ENCODE peak calls at places on chromosomes 3 and 15, in seven cellular contexts. J, K, N, O, W, L and U are unnamed samples.

GRCh38 chr3:42387802-42388651 is 22.4 kb downstream of the LYZL4 start:
- DNase-seq in K (no peak), J (no peak), W (no peak), L (peak; percentile 27), N (no peak), O (no peak), U (no peak)

GRCh38 chr3:139480585-139480984 is 4.3 kb upstream of the RBP2 start:
- DNase-seq in L (no peak), K (no peak), J (no peak), W (no peak), N (no peak), O (no peak), U (peak; percentile 70)

GRCh38 chr15:60412807-60413597 is 15.2 kb upstream of the ANXA2 start:
- DNase-seq in N (no peak), K (no peak), L (no peak), J (no peak), O (no peak), W (no peak), U (no peak)

GRCh38 chr15:100784493-100785180 is 95.0 kb upstream of the ALDH1A3 start:
- DNase-seq in N (peak; percentile 4), K (no peak), W (no peak), O (peak; percentile 6), J (peak; percentile 9), L (no peak), U (no peak)

GRCh38 chr3:44323341-44323955 is 15.1 kb upstream of the TCAIM start:
- DNase-seq in W (peak; percentile 63), K (peak; percentile 72), O (peak; percentile 73), L (peak; percentile 63), J (peak; percentile 81), N (peak; percentile 80), U (peak; percentile 82)

GRCh38 chr15:63827113-63827512 is 6.6 kb downstream of the HERC1 start:
- DNase-seq in N (no peak), W (no peak), L (no peak), O (no peak), J (no peak), K (no peak), U (no peak)

GRCh38 chr15:94480289-94480834 is 249.0 kb downstream of the MCTP2 start:
- DNase-seq in O (no peak), J (no peak), K (no peak), N (no peak), W (no peak), L (no peak), U (no peak)

GRCh38 chr3:169002689-169003088 is 660.8 kb downstream of the MECOM start:
- DNase-seq in N (no peak), W (no peak), O (no peak), L (no peak), J (no peak), K (no peak), U (no peak)

GRCh38 chr3:174321549-174321948 is 537.6 kb upstream of the NAALADL2 start:
- DNase-seq in N (no peak), J (no peak), O (no peak), L (no peak), K (no peak), W (no peak), U (no peak)

GRCh38 chr15:42508263-42508690 is 12.8 kb downstream of the SNAP23 start:
- DNase-seq in L (no peak), N (peak; percentile 81), J (no peak), W (no peak), O (no peak), K (peak; percentile 14), U (no peak)

GRCh38 chr15:90617171-90617570 is 87.4 kb downstream of the CRTC3 start:
- DNase-seq in W (no peak), L (no peak), O (no peak), N (no peak), K (no peak), J (no peak), U (no peak)

GRCh38 chr3:17314171-17314570 is 428.3 kb downstream of the TBC1D5 start:
- DNase-seq in N (no peak), L (no peak), J (no peak), W (no peak), O (no peak), K (no peak), U (no peak)

GRCh38 chr3:53311882-53312281 is 35.5 kb downstream of the DCP1A start:
- DNase-seq in O (no peak), K (no peak), J (no peak), W (no peak), N (no peak), L (no peak), U (no peak)

GRCh38 chr3:121926380-121926779 is 32.2 kb downstream of the SLC15A2 start:
- DNase-seq in N (no peak), O (no peak), K (no peak), L (no peak), W (no peak), J (no peak), U (no peak)

GRCh38 chr15:92316586-92317295 is 76.9 kb upstream of the ST8SIA2 start:
- DNase-seq in J (no peak), W (no peak), L (no peak), N (no peak), K (no peak), O (no peak), U (no peak)

GRCh38 chr3:100225883-100226282 is 34.9 kb upstream of the TBC1D23 start:
- DNase-seq in W (no peak), N (no peak), J (no peak), O (no peak), L (no peak), K (no peak), U (no peak)

GRCh38 chr3:98731720-98732238 is 31.4 kb upstream of the ST3GAL6 start:
- DNase-seq in J (no peak), O (no peak), W (no peak), L (no peak), K (no peak), N (no peak), U (no peak)

GRCh38 chr3:51245871-51246270 is 139.2 kb upstream of the MANF start:
- DNase-seq in K (no peak), J (no peak), N (no peak), L (no peak), O (no peak), W (no peak), U (no peak)

GRCh38 chr3:20137642-20138041 is 48.4 kb downstream of the SGO1 start:
- DNase-seq in O (no peak), L (no peak), K (no peak), J (no peak), W (no peak), N (no peak), U (no peak)

GRCh38 chr3:71090207-71090606 is 493.3 kb downstream of the FOXP1 start:
- DNase-seq in L (no peak), W (no peak), J (no peak), O (no peak), K (no peak), N (no peak), U (no peak)

GRCh38 chr3:178072391-178072790 is 463.8 kb upstream of the KCNMB2 start:
- DNase-seq in N (no peak), O (no peak), K (no peak), W (no peak), J (no peak), L (no peak), U (no peak)

GRCh38 chr3:177749836-177750235 is 552.6 kb upstream of the TBL1XR1 start:
- DNase-seq in L (no peak), W (no peak), K (no peak), N (no peak), O (no peak), J (no peak), U (no peak)

GRCh38 chr15:30044377-30044776 is 38.4 kb upstream of the GOLGA8J start:
- DNase-seq in J (no peak), K (no peak), O (no peak), L (no peak), N (no peak), W (no peak), U (no peak)

GRCh38 chr15:30041868-30042267 is 40.9 kb upstream of the GOLGA8J start:
- DNase-seq in O (no peak), W (no peak), K (no peak), N (no peak), L (no peak), J (no peak), U (no peak)

GRCh38 chr15:30042556-30042955 is 40.2 kb upstream of the GOLGA8J start:
- DNase-seq in N (no peak), O (no peak), W (no peak), L (peak; percentile 43), J (no peak), K (no peak), U (no peak)

GRCh38 chr15:30046414-30046813 is 36.3 kb upstream of the GOLGA8J start:
- DNase-seq in N (no peak), L (no peak), O (no peak), K (no peak), W (no peak), J (no peak), U (no peak)

DNA sequence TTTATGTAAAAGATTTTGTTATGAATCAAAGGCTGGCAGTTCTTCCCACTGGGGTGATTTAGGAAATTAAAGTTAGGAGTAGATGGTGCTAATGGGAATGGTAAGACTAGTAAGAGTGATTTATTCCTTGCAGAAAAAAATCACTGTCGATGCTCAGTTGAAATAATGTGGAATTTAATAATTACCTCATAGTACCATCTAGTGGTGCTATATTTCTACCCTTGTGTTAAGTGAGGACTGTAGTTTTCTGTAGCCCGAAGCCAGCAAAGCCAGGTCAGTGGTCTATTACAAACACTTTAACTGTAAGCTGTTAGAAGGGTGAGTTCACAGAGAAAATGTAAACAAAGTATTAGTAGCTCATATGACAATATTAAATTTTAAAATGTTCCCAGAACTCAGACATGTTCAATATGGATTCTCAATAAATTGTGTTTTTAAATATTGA is 39.5 kb upstream of the GOLGA8J start:
- DNase-seq in L (no peak), N (no peak), O (no peak), K (no peak), J (no peak), W (no peak), U (no peak)
- TF ChIP-seq CTCF in L (no peak), N (no peak), O (no peak), K (peak; percentile 26), J (no peak), W (peak; percentile 24), U (peak; percentile 25)

GRCh38 chr15:75397494-75397893 is 29.1 kb upstream of the MAN2C1 start:
- DNase-seq in O (no peak), L (no peak), J (no peak), N (no peak), K (no peak), W (no peak), U (no peak)
- H3K36me3 ChIP-seq in O (peaks cover 11% of the 10 kb centered on the region), L (peaks cover 81% of the 10 kb centered on the region), J (peaks cover 81% of the 10 kb centered on the region), N (peaks cover 98% of the 10 kb centered on the region), K (peaks cover 80% of the 10 kb centered on the region), W (no peaks in the 10 kb centered on the region), U (peaks cover 45% of the 10 kb centered on the region)

GRCh38 chr15:72135719-72136118 is 17.5 kb downstream of the SENP8 start:
- DNase-seq in W (no peak), L (no peak), J (no peak), K (no peak), N (no peak), O (no peak), U (no peak)
- H3K27ac ChIP-seq in W (no peak overlapping the region), L (no peak overlapping the region), J (no peak overlapping the region), K (no peak overlapping the region), N (no peak overlapping the region), O (no peak overlapping the region), U (no peak overlapping the region)

DNA sequence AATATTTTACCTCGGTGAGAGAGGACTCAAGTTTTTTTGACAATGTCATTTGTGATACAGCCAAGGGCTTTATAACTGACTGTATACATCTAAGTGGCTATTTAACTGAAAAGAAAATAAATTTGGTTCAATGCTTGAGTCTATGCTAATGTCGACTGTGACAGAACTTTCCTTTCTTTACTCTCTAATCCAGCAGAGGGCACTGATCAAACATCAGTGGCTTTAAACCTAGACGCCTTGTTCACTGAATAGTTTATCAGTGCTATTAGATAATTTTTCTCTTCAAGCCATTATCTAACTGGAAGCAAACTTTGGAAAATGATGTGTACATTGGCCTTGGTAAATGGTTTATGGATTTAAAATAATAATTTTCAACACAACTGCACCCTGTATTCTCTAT is 285.1 kb downstream of the CHL1 start:
- DNase-seq in L (no peak), N (no peak), K (no peak), J (no peak), W (no peak), O (no peak), U (no peak)
- TF ChIP-seq CTCF in L (peak; percentile 7), N (no peak), K (peak; percentile 25), J (no peak), W (no peak), O (no peak), U (no peak)